ENCODE peak calls at places on chromosome 1, in nine cellular contexts. One of them, this sample, is unnamed.

GRCh38 chr1:58983159-58983558 is 199.3 kb upstream of the JUN start:
- DNase-seq in activated T-helper 1 cell treated with anti-CD3 and anti-CD28 coated beads, Interleukin-12 subunit alpha, Interleukin-12 subunit beta, Interleukin-2, Interleukin-4 antibody, amounts not matched to agents 30 ng/mL and 10 ng/mL and 1 ng/mL, durations not matched to agents 14 hours and 24 hours and 36 hours: no peak
- DNase-seq in NCI-H1417: peak
- DNase-seq in effector CD4-positive, alpha-beta T cell: no peak
- DNase-seq in right lobe of liver: no peak
- DNase-seq in activated effector memory CD4-positive, alpha-beta T cell treated with Interleukin-2 at 50 U/mL for 16 hours: no peak
- DNase-seq in stimulated activated CD4-positive, alpha-beta T cell treated with anti-CD3 and anti-CD28 coated beads, Interleukin-4, amount 100 ng/mL, for 24 hours: no peak
- DNase-seq in activated CD4-positive, CD25-positive, alpha-beta regulatory T cell: no peak
- DNase-seq in AG09319: no peak
- DNase-seq in this sample: no peak

GRCh38 chr1:104592926-104593325 is 843.2 kb downstream of the AMY1C start:
- DNase-seq in activated CD4-positive, CD25-positive, alpha-beta regulatory T cell: no peak
- DNase-seq in right lobe of liver: no peak
- DNase-seq in activated effector memory CD4-positive, alpha-beta T cell treated with Interleukin-2 at 50 U/mL for 16 hours: no peak
- DNase-seq in NCI-H1417: no peak
- DNase-seq in effector CD4-positive, alpha-beta T cell: no peak
- DNase-seq in activated T-helper 1 cell treated with anti-CD3 and anti-CD28 coated beads, Interleukin-12 subunit alpha, Interleukin-12 subunit beta, Interleukin-2, Interleukin-4 antibody, amounts not matched to agents 30 ng/mL and 10 ng/mL and 1 ng/mL, durations not matched to agents 14 hours and 24 hours and 36 hours: no peak
- DNase-seq in AG09319: no peak
- DNase-seq in stimulated activated CD4-positive, alpha-beta T cell treated with anti-CD3 and anti-CD28 coated beads, Interleukin-4, amount 100 ng/mL, for 24 hours: no peak
- DNase-seq in this sample: no peak

GRCh38 chr1:165424454-165425283 is 20.3 kb downstream of the RXRG start:
- DNase-seq in right lobe of liver: no peak
- DNase-seq in AG09319: no peak
- DNase-seq in NCI-H1417: no peak
- DNase-seq in activated effector memory CD4-positive, alpha-beta T cell treated with Interleukin-2 at 50 U/mL for 16 hours: no peak
- DNase-seq in effector CD4-positive, alpha-beta T cell: no peak
- DNase-seq in stimulated activated CD4-positive, alpha-beta T cell treated with anti-CD3 and anti-CD28 coated beads, Interleukin-4, amount 100 ng/mL, for 24 hours: no peak
- DNase-seq in activated T-helper 1 cell treated with anti-CD3 and anti-CD28 coated beads, Interleukin-12 subunit alpha, Interleukin-12 subunit beta, Interleukin-2, Interleukin-4 antibody, amounts not matched to agents 30 ng/mL and 10 ng/mL and 1 ng/mL, durations not matched to agents 14 hours and 24 hours and 36 hours: no peak
- DNase-seq in activated CD4-positive, CD25-positive, alpha-beta regulatory T cell: no peak
- DNase-seq in this sample: no peak

GRCh38 chr1:184773762-184774320 is 19.2 kb upstream of the EDEM3 start:
- DNase-seq in activated T-helper 1 cell treated with anti-CD3 and anti-CD28 coated beads, Interleukin-12 subunit alpha, Interleukin-12 subunit beta, Interleukin-2, Interleukin-4 antibody, amounts not matched to agents 30 ng/mL and 10 ng/mL and 1 ng/mL, durations not matched to agents 14 hours and 24 hours and 36 hours: no peak
- DNase-seq in activated effector memory CD4-positive, alpha-beta T cell treated with Interleukin-2 at 50 U/mL for 16 hours: no peak
- DNase-seq in activated CD4-positive, CD25-positive, alpha-beta regulatory T cell: no peak
- DNase-seq in effector CD4-positive, alpha-beta T cell: no peak
- DNase-seq in stimulated activated CD4-positive, alpha-beta T cell treated with anti-CD3 and anti-CD28 coated beads, Interleukin-4, amount 100 ng/mL, for 24 hours: no peak
- DNase-seq in NCI-H1417: no peak
- DNase-seq in AG09319: no peak
- DNase-seq in right lobe of liver: no peak
- DNase-seq in this sample: no peak

GRCh38 chr1:237041795-237042466 is at the start of gene RYR2:
- DNase-seq in effector CD4-positive, alpha-beta T cell: no peak
- DNase-seq in NCI-H1417: no peak
- DNase-seq in activated T-helper 1 cell treated with anti-CD3 and anti-CD28 coated beads, Interleukin-12 subunit alpha, Interleukin-12 subunit beta, Interleukin-2, Interleukin-4 antibody, amounts not matched to agents 30 ng/mL and 10 ng/mL and 1 ng/mL, durations not matched to agents 14 hours and 24 hours and 36 hours: no peak
- DNase-seq in right lobe of liver: no peak
- DNase-seq in activated effector memory CD4-positive, alpha-beta T cell treated with Interleukin-2 at 50 U/mL for 16 hours: no peak
- DNase-seq in activated CD4-positive, CD25-positive, alpha-beta regulatory T cell: no peak
- DNase-seq in stimulated activated CD4-positive, alpha-beta T cell treated with anti-CD3 and anti-CD28 coated beads, Interleukin-4, amount 100 ng/mL, for 24 hours: no peak
- DNase-seq in AG09319: no peak
- DNase-seq in this sample: no peak

GRCh38 chr1:6113745-6114144 is 66.4 kb downstream of the CHD5 start:
- DNase-seq in AG09319: no peak
- DNase-seq in activated effector memory CD4-positive, alpha-beta T cell treated with Interleukin-2 at 50 U/mL for 16 hours: no peak
- DNase-seq in right lobe of liver: peak
- DNase-seq in effector CD4-positive, alpha-beta T cell: no peak
- DNase-seq in activated CD4-positive, CD25-positive, alpha-beta regulatory T cell: no peak
- DNase-seq in NCI-H1417: no peak
- DNase-seq in activated T-helper 1 cell treated with anti-CD3 and anti-CD28 coated beads, Interleukin-12 subunit alpha, Interleukin-12 subunit beta, Interleukin-2, Interleukin-4 antibody, amounts not matched to agents 30 ng/mL and 10 ng/mL and 1 ng/mL, durations not matched to agents 14 hours and 24 hours and 36 hours: no peak
- DNase-seq in stimulated activated CD4-positive, alpha-beta T cell treated with anti-CD3 and anti-CD28 coated beads, Interleukin-4, amount 100 ng/mL, for 24 hours: no peak
- DNase-seq in this sample: no peak

GRCh38 chr1:206467915-206468314 is 2.4 kb upstream of the IKBKE start:
- DNase-seq in activated T-helper 1 cell treated with anti-CD3 and anti-CD28 coated beads, Interleukin-12 subunit alpha, Interleukin-12 subunit beta, Interleukin-2, Interleukin-4 antibody, amounts not matched to agents 30 ng/mL and 10 ng/mL and 1 ng/mL, durations not matched to agents 14 hours and 24 hours and 36 hours: no peak
- DNase-seq in right lobe of liver: no peak
- DNase-seq in activated effector memory CD4-positive, alpha-beta T cell treated with Interleukin-2 at 50 U/mL for 16 hours: no peak
- DNase-seq in AG09319: peak
- DNase-seq in effector CD4-positive, alpha-beta T cell: no peak
- DNase-seq in NCI-H1417: no peak
- DNase-seq in activated CD4-positive, CD25-positive, alpha-beta regulatory T cell: no peak
- DNase-seq in stimulated activated CD4-positive, alpha-beta T cell treated with anti-CD3 and anti-CD28 coated beads, Interleukin-4, amount 100 ng/mL, for 24 hours: no peak
- DNase-seq in this sample: no peak

GRCh38 chr1:176241385-176242015 is 34.4 kb upstream of the COP1 start:
- DNase-seq in activated T-helper 1 cell treated with anti-CD3 and anti-CD28 coated beads, Interleukin-12 subunit alpha, Interleukin-12 subunit beta, Interleukin-2, Interleukin-4 antibody, amounts not matched to agents 30 ng/mL and 10 ng/mL and 1 ng/mL, durations not matched to agents 14 hours and 24 hours and 36 hours: no peak
- DNase-seq in activated effector memory CD4-positive, alpha-beta T cell treated with Interleukin-2 at 50 U/mL for 16 hours: no peak
- DNase-seq in effector CD4-positive, alpha-beta T cell: no peak
- DNase-seq in AG09319: peak
- DNase-seq in right lobe of liver: no peak
- DNase-seq in NCI-H1417: no peak
- DNase-seq in activated CD4-positive, CD25-positive, alpha-beta regulatory T cell: no peak
- DNase-seq in stimulated activated CD4-positive, alpha-beta T cell treated with anti-CD3 and anti-CD28 coated beads, Interleukin-4, amount 100 ng/mL, for 24 hours: no peak
- DNase-seq in this sample: no peak

GRCh38 chr1:33893147-33893830 is 29.4 kb downstream of the HMGB4 start:
- DNase-seq in activated CD4-positive, CD25-positive, alpha-beta regulatory T cell: no peak
- DNase-seq in activated effector memory CD4-positive, alpha-beta T cell treated with Interleukin-2 at 50 U/mL for 16 hours: no peak
- DNase-seq in right lobe of liver: no peak
- DNase-seq in AG09319: peak
- DNase-seq in effector CD4-positive, alpha-beta T cell: no peak
- DNase-seq in activated T-helper 1 cell treated with anti-CD3 and anti-CD28 coated beads, Interleukin-12 subunit alpha, Interleukin-12 subunit beta, Interleukin-2, Interleukin-4 antibody, amounts not matched to agents 30 ng/mL and 10 ng/mL and 1 ng/mL, durations not matched to agents 14 hours and 24 hours and 36 hours: no peak
- DNase-seq in stimulated activated CD4-positive, alpha-beta T cell treated with anti-CD3 and anti-CD28 coated beads, Interleukin-4, amount 100 ng/mL, for 24 hours: no peak
- DNase-seq in NCI-H1417: no peak
- DNase-seq in this sample: no peak

GRCh38 chr1:204377800-204378608 is 18.3 kb upstream of the PLEKHA6 start:
- DNase-seq in NCI-H1417: peak
- DNase-seq in AG09319: no peak
- DNase-seq in activated T-helper 1 cell treated with anti-CD3 and anti-CD28 coated beads, Interleukin-12 subunit alpha, Interleukin-12 subunit beta, Interleukin-2, Interleukin-4 antibody, amounts not matched to agents 30 ng/mL and 10 ng/mL and 1 ng/mL, durations not matched to agents 14 hours and 24 hours and 36 hours: peak
- DNase-seq in right lobe of liver: peak
- DNase-seq in activated CD4-positive, CD25-positive, alpha-beta regulatory T cell: peak
- DNase-seq in stimulated activated CD4-positive, alpha-beta T cell treated with anti-CD3 and anti-CD28 coated beads, Interleukin-4, amount 100 ng/mL, for 24 hours: peak
- DNase-seq in effector CD4-positive, alpha-beta T cell: peak
- DNase-seq in activated effector memory CD4-positive, alpha-beta T cell treated with Interleukin-2 at 50 U/mL for 16 hours: peak
- DNase-seq in this sample: peak

GRCh38 chr1:45010855-45011811 is at the start of gene HECTD3:
- DNase-seq in activated effector memory CD4-positive, alpha-beta T cell treated with Interleukin-2 at 50 U/mL for 16 hours: peak
- DNase-seq in effector CD4-positive, alpha-beta T cell: peak
- DNase-seq in activated T-helper 1 cell treated with anti-CD3 and anti-CD28 coated beads, Interleukin-12 subunit alpha, Interleukin-12 subunit beta, Interleukin-2, Interleukin-4 antibody, amounts not matched to agents 30 ng/mL and 10 ng/mL and 1 ng/mL, durations not matched to agents 14 hours and 24 hours and 36 hours: peak
- DNase-seq in right lobe of liver: peak
- DNase-seq in stimulated activated CD4-positive, alpha-beta T cell treated with anti-CD3 and anti-CD28 coated beads, Interleukin-4, amount 100 ng/mL, for 24 hours: peak
- DNase-seq in activated CD4-positive, CD25-positive, alpha-beta regulatory T cell: peak
- DNase-seq in NCI-H1417: peak
- DNase-seq in AG09319: no peak
- DNase-seq in this sample: peak

GRCh38 chr1:160398823-160399222 is 1.5 kb upstream of the VANGL2 start:
- DNase-seq in stimulated activated CD4-positive, alpha-beta T cell treated with anti-CD3 and anti-CD28 coated beads, Interleukin-4, amount 100 ng/mL, for 24 hours: no peak
- DNase-seq in activated CD4-positive, CD25-positive, alpha-beta regulatory T cell: no peak
- DNase-seq in NCI-H1417: no peak
- DNase-seq in effector CD4-positive, alpha-beta T cell: no peak
- DNase-seq in activated T-helper 1 cell treated with anti-CD3 and anti-CD28 coated beads, Interleukin-12 subunit alpha, Interleukin-12 subunit beta, Interleukin-2, Interleukin-4 antibody, amounts not matched to agents 30 ng/mL and 10 ng/mL and 1 ng/mL, durations not matched to agents 14 hours and 24 hours and 36 hours: no peak
- DNase-seq in AG09319: no peak
- DNase-seq in activated effector memory CD4-positive, alpha-beta T cell treated with Interleukin-2 at 50 U/mL for 16 hours: no peak
- DNase-seq in right lobe of liver: no peak
- DNase-seq in this sample: no peak

GRCh38 chr1:181083842-181084605 is 4.5 kb upstream of the IER5 start:
- DNase-seq in activated T-helper 1 cell treated with anti-CD3 and anti-CD28 coated beads, Interleukin-12 subunit alpha, Interleukin-12 subunit beta, Interleukin-2, Interleukin-4 antibody, amounts not matched to agents 30 ng/mL and 10 ng/mL and 1 ng/mL, durations not matched to agents 14 hours and 24 hours and 36 hours: peak
- DNase-seq in NCI-H1417: peak
- DNase-seq in AG09319: no peak
- DNase-seq in activated effector memory CD4-positive, alpha-beta T cell treated with Interleukin-2 at 50 U/mL for 16 hours: peak
- DNase-seq in stimulated activated CD4-positive, alpha-beta T cell treated with anti-CD3 and anti-CD28 coated beads, Interleukin-4, amount 100 ng/mL, for 24 hours: peak
- DNase-seq in activated CD4-positive, CD25-positive, alpha-beta regulatory T cell: peak
- DNase-seq in effector CD4-positive, alpha-beta T cell: peak
- DNase-seq in right lobe of liver: peak
- DNase-seq in this sample: peak

GRCh38 chr1:19885821-19886220 is 3.6 kb downstream of the OTUD3 start:
- DNase-seq in activated T-helper 1 cell treated with anti-CD3 and anti-CD28 coated beads, Interleukin-12 subunit alpha, Interleukin-12 subunit beta, Interleukin-2, Interleukin-4 antibody, amounts not matched to agents 30 ng/mL and 10 ng/mL and 1 ng/mL, durations not matched to agents 14 hours and 24 hours and 36 hours: no peak
- DNase-seq in stimulated activated CD4-positive, alpha-beta T cell treated with anti-CD3 and anti-CD28 coated beads, Interleukin-4, amount 100 ng/mL, for 24 hours: no peak
- DNase-seq in AG09319: no peak
- DNase-seq in right lobe of liver: no peak
- DNase-seq in activated CD4-positive, CD25-positive, alpha-beta regulatory T cell: no peak
- DNase-seq in activated effector memory CD4-positive, alpha-beta T cell treated with Interleukin-2 at 50 U/mL for 16 hours: no peak
- DNase-seq in effector CD4-positive, alpha-beta T cell: no peak
- DNase-seq in NCI-H1417: no peak
- DNase-seq in this sample: no peak

GRCh38 chr1:208598021-208598420 is 353.8 kb upstream of the PLXNA2 start:
- DNase-seq in right lobe of liver: no peak
- DNase-seq in effector CD4-positive, alpha-beta T cell: no peak
- DNase-seq in NCI-H1417: no peak
- DNase-seq in stimulated activated CD4-positive, alpha-beta T cell treated with anti-CD3 and anti-CD28 coated beads, Interleukin-4, amount 100 ng/mL, for 24 hours: no peak
- DNase-seq in activated CD4-positive, CD25-positive, alpha-beta regulatory T cell: no peak
- DNase-seq in AG09319: no peak
- DNase-seq in activated effector memory CD4-positive, alpha-beta T cell treated with Interleukin-2 at 50 U/mL for 16 hours: no peak
- DNase-seq in activated T-helper 1 cell treated with anti-CD3 and anti-CD28 coated beads, Interleukin-12 subunit alpha, Interleukin-12 subunit beta, Interleukin-2, Interleukin-4 antibody, amounts not matched to agents 30 ng/mL and 10 ng/mL and 1 ng/mL, durations not matched to agents 14 hours and 24 hours and 36 hours: no peak
- DNase-seq in this sample: no peak

GRCh38 chr1:247740721-247741120 is 2.3 kb downstream of the OR14K1 start:
- DNase-seq in AG09319: no peak
- DNase-seq in NCI-H1417: no peak
- DNase-seq in activated T-helper 1 cell treated with anti-CD3 and anti-CD28 coated beads, Interleukin-12 subunit alpha, Interleukin-12 subunit beta, Interleukin-2, Interleukin-4 antibody, amounts not matched to agents 30 ng/mL and 10 ng/mL and 1 ng/mL, durations not matched to agents 14 hours and 24 hours and 36 hours: no peak
- DNase-seq in effector CD4-positive, alpha-beta T cell: no peak
- DNase-seq in activated CD4-positive, CD25-positive, alpha-beta regulatory T cell: no peak
- DNase-seq in right lobe of liver: no peak
- DNase-seq in activated effector memory CD4-positive, alpha-beta T cell treated with Interleukin-2 at 50 U/mL for 16 hours: no peak
- DNase-seq in stimulated activated CD4-positive, alpha-beta T cell treated with anti-CD3 and anti-CD28 coated beads, Interleukin-4, amount 100 ng/mL, for 24 hours: no peak
- DNase-seq in this sample: no peak